ENCODE peak calls at places on chromosomes 7 and 10, in four cellular contexts. J, H, D and E are unnamed samples.

GRCh38 chr10:21687197-21687993 is 153.4 kb downstream of the MLLT10 start:
- DNase-seq in J (no peak), H (no peak), D (no peak), E (no peak)

GRCh38 chr7:115135769-115136410 is 214.0 kb downstream of the MDFIC start:
- DNase-seq in J (no peak), H (no peak), D (peak), E (no peak)

GRCh38 chr7:102318482-102318971 is 31.9 kb downstream of the SH2B2 start:
- DNase-seq in J (no peak), H (peak), D (no peak), E (peak)

GRCh38 chr10:34960983-34961382 is 129.2 kb downstream of the CUL2 start:
- DNase-seq in J (no peak), H (no peak), D (no peak), E (peak)

GRCh38 chr10:122291739-122292138 is 20.6 kb downstream of the BTBD16 start:
- DNase-seq in J (no peak), H (no peak), D (no peak), E (no peak)

GRCh38 chr10:61662794-61663259 is at the start of gene CABCOCO1:
- DNase-seq in J (no peak), H (peak), D (no peak), E (peak)

GRCh38 chr7:107118109-107118900 is 50.5 kb upstream of the HBP1 start:
- DNase-seq in J (no peak), H (no peak), D (no peak), E (no peak)

GRCh38 chr10:1247598-1248261 is 191.5 kb downstream of the WDR37 start:
- DNase-seq in J (no peak), H (no peak), D (no peak), E (no peak)

GRCh38 chr10:110563132-110563531 is 4.4 kb upstream of the SMC3 start:
- DNase-seq in J (no peak), H (no peak), D (no peak), E (no peak)

GRCh38 chr10:44995914-44996633 is 4.6 kb upstream of the ZNF22 start:
- DNase-seq in J (no peak), H (no peak), D (peak), E (no peak)

GRCh38 chr7:154627571-154628290 is 375.2 kb downstream of the PAXIP1 start:
- DNase-seq in J (no peak), H (no peak), D (no peak), E (no peak)
- TF ChIP-seq PBX3 in J (no peak), H (no peak), D (no peak), E (no peak)

DNA sequence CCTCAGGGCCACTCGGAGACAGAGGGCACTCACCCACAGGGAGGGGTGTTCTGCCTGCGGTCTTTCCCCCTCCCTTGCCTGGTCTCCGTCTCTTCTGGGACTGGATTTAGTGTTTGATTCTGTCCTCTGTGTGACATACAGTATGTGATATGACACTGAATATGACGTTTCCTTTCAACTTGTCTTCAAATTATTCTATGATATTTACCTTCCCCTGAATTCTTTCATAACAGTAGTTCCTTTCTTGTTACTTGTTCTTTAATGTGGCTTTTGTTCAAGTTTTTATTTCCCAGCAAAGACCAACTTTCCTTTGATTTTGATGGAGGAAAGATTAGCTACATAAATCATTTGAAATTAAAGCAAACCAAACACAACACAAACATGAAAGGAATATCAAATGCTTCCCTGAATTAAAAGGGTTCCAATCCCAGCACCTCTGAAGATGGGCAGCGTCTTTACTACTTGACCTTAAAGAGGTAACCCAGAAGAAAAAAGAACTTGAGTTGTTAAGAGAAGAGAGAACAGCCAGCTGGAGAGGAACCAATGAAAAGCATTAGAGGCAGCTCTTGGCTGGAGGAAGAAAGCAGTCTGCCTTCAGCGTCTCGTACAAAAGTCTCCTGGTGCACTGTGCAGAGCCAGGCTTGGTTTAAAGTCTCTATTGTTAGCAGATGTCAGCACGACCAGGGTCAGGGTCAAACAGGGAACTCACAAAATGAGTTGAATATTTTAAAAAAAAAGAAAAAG is 18.3 kb upstream of the RHEB start:
- DNase-seq in J (no peak), H (no peak), D (no peak), E (no peak)
- TF ChIP-seq PBX3 in J (no peak), H (no peak), D (no peak), E (no peak)

DNA sequence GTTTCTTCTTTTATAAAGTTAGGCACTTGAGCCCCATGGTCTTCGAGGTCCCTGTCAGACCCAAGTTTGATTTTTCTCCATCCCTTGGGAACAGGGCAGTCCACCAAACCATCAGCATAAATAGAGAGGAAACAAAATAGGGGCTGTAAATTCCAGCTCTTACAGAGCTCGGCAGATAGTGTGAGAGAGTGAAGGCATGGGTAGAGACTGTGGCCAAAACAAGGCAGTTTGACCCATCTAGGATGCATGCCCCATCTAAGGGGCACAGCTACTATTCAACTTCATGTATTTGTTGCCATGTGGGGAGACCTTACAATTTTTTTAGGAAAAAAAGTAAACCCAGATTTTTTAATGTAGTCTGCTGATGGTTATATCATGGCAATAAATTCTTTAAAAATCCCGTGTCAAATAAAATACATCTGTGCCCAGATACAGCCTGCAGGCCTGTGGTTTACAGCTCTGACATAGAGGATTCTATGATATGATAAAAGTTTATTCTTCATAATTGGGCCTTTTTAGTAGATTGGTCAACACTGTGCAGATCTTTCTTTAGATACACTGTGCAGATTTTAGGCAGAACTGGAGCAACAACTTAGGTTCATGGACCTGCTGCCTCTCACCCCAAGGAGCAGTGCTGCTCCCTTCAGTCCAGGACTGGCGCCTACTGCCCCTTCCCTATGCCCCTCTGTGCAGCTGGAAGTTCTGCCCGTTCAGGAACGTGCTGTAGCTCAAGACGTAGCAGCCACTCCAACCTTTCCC is 5.3 kb downstream of the PPP1R3C start:
- DNase-seq in J (no peak), H (no peak), D (no peak), E (no peak)
- TF ChIP-seq PBX3 in J (no peak), H (no peak), D (no peak), E (no peak)

GRCh38 chr7:151742713-151743480 is 134.0 kb downstream of the PRKAG2 start:
- DNase-seq in J (no peak), H (no peak), D (no peak), E (no peak)
- TF ChIP-seq PBX3 in J (no peak), H (no peak), D (no peak), E (no peak)

GRCh38 chr7:42274052-42274451 is 37.0 kb upstream of the GLI3 start:
- DNase-seq in J (no peak), H (no peak), D (no peak), E (no peak)
- TF ChIP-seq PBX3 in J (no peak), H (no peak), D (no peak), E (no peak)

DNA sequence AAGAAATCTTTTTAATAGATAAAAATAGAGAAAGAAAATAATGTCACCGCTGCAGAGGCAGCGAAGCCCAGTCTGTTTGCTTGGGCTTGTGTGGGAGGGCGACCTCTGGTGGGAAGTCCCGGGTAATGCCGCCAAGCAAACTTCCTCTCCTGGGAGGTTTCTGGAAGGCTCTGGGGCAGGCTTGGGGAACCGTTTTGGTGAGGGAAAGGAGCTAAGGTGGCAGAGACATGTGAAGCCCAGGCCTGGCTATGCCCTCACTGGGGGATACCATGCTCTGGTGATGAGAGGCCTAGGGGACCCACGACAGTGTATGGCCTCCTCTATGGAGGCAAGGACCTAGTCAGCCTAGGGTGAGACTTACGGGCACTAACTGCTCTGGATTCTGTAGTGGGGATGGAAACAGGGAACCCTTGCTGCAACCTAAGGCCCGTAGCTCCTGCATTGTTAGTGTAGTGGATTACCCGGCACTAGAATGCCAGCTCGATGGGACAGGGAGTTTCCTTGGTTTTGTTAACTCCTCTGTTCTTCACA is 605.1 kb downstream of the LRMDA start:
- DNase-seq in J (no peak), H (peak), D (no peak), E (peak)
- TF ChIP-seq PBX3 in J (no peak), H (no peak), D (no peak), E (no peak)